ENCODE peak calls at places on chromosome 14, in nine cellular contexts. One of them, this sample, is unnamed.

GRCh38 chr14:92986254-92987147 is 63.6 kb downstream of the CHGA start:
- DNase-seq in OCI-LY7: no peak
- DNase-seq in AG09309: no peak
- DNase-seq in astrocyte of the cerebellum: peak; percentile 29
- DNase-seq in PC-3: peak; percentile 86
- DNase-seq in brain microvascular endothelial cell: peak; percentile 38
- DNase-seq in prostate gland: peak; percentile 39
- DNase-seq in astrocyte of the spinal cord: peak; percentile 28
- DNase-seq in tibial artery: peak; percentile 64
- DNase-seq in this sample: no peak

GRCh38 chr14:54490448-54490805 is 1.6 kb upstream of the GMFB start:
- DNase-seq in prostate gland: no peak
- DNase-seq in astrocyte of the cerebellum: no peak
- DNase-seq in astrocyte of the spinal cord: no peak
- DNase-seq in AG09309: no peak
- DNase-seq in brain microvascular endothelial cell: no peak
- DNase-seq in PC-3: peak; percentile 63
- DNase-seq in OCI-LY7: no peak
- DNase-seq in tibial artery: no peak
- DNase-seq in this sample: no peak

GRCh38 chr14:55327179-55327578 is 56.0 kb downstream of the FBXO34 start:
- DNase-seq in brain microvascular endothelial cell: no peak
- DNase-seq in AG09309: no peak
- DNase-seq in astrocyte of the spinal cord: no peak
- DNase-seq in OCI-LY7: peak; percentile 52
- DNase-seq in astrocyte of the cerebellum: no peak
- DNase-seq in PC-3: no peak
- DNase-seq in prostate gland: no peak
- DNase-seq in tibial artery: no peak
- DNase-seq in this sample: no peak

GRCh38 chr14:56004807-56005579 is 113.2 kb upstream of the PELI2 start:
- DNase-seq in tibial artery: peak; percentile 26
- DNase-seq in OCI-LY7: peak; percentile 2
- DNase-seq in prostate gland: no peak
- DNase-seq in astrocyte of the spinal cord: peak; percentile 85
- DNase-seq in PC-3: no peak
- DNase-seq in AG09309: peak; percentile 67
- DNase-seq in astrocyte of the cerebellum: peak; percentile 77
- DNase-seq in brain microvascular endothelial cell: peak; percentile 89
- DNase-seq in this sample: peak; percentile 25

GRCh38 chr14:60665178-60665555 is 15.9 kb upstream of the SIX1 start:
- DNase-seq in OCI-LY7: no peak
- DNase-seq in PC-3: peak; percentile 65
- DNase-seq in brain microvascular endothelial cell: no peak
- DNase-seq in astrocyte of the cerebellum: no peak
- DNase-seq in tibial artery: no peak
- DNase-seq in prostate gland: peak; percentile 19
- DNase-seq in astrocyte of the spinal cord: no peak
- DNase-seq in AG09309: no peak
- DNase-seq in this sample: no peak

GRCh38 chr14:49218436-49219092 is 367.6 kb downstream of the RPS29 start:
- DNase-seq in AG09309: no peak
- DNase-seq in tibial artery: no peak
- DNase-seq in brain microvascular endothelial cell: peak; percentile 41
- DNase-seq in astrocyte of the spinal cord: peak; percentile 48
- DNase-seq in OCI-LY7: no peak
- DNase-seq in prostate gland: no peak
- DNase-seq in PC-3: peak; percentile 16
- DNase-seq in astrocyte of the cerebellum: peak; percentile 76
- DNase-seq in this sample: peak; percentile 17

GRCh38 chr14:43503508-43503907 is 1003.6 kb downstream of the FSCB start:
- DNase-seq in OCI-LY7: no peak
- DNase-seq in prostate gland: no peak
- DNase-seq in tibial artery: no peak
- DNase-seq in astrocyte of the cerebellum: no peak
- DNase-seq in AG09309: no peak
- DNase-seq in PC-3: peak; percentile 45
- DNase-seq in astrocyte of the spinal cord: no peak
- DNase-seq in brain microvascular endothelial cell: no peak
- DNase-seq in this sample: no peak

GRCh38 chr14:23562822-23563472 is 4.6 kb downstream of the AP1G2 start:
- DNase-seq in AG09309: no peak
- DNase-seq in OCI-LY7: peak; percentile 68
- DNase-seq in astrocyte of the cerebellum: no peak
- DNase-seq in tibial artery: no peak
- DNase-seq in brain microvascular endothelial cell: peak; percentile 38
- DNase-seq in prostate gland: no peak
- DNase-seq in astrocyte of the spinal cord: peak; percentile 32
- DNase-seq in PC-3: peak; percentile 65
- DNase-seq in this sample: no peak

GRCh38 chr14:32702571-32702970 is 236.1 kb upstream of the NPAS3 start:
- DNase-seq in astrocyte of the cerebellum: no peak
- DNase-seq in astrocyte of the spinal cord: peak; percentile 51
- DNase-seq in prostate gland: peak; percentile 11
- DNase-seq in AG09309: no peak
- DNase-seq in tibial artery: peak; percentile 68
- DNase-seq in OCI-LY7: peak; percentile 14
- DNase-seq in brain microvascular endothelial cell: peak; percentile 45
- DNase-seq in PC-3: no peak
- DNase-seq in this sample: no peak

GRCh38 chr14:101233391-101233790 is 327.9 kb upstream of the DIO3 start:
- DNase-seq in astrocyte of the spinal cord: no peak
- DNase-seq in prostate gland: no peak
- DNase-seq in OCI-LY7: no peak
- DNase-seq in astrocyte of the cerebellum: no peak
- DNase-seq in AG09309: no peak
- DNase-seq in tibial artery: no peak
- DNase-seq in PC-3: no peak
- DNase-seq in brain microvascular endothelial cell: no peak
- DNase-seq in this sample: no peak

GRCh38 chr14:66507181-66507721 is 696 bp upstream of the GPHN start:
- DNase-seq in prostate gland: no peak
- DNase-seq in tibial artery: no peak
- DNase-seq in OCI-LY7: no peak
- DNase-seq in brain microvascular endothelial cell: peak; percentile 0
- DNase-seq in astrocyte of the spinal cord: no peak
- DNase-seq in AG09309: no peak
- DNase-seq in PC-3: peak; percentile 55
- DNase-seq in astrocyte of the cerebellum: no peak
- DNase-seq in this sample: no peak

GRCh38 chr14:94309721-94310120 is 13.4 kb downstream of the SERPINA6 start:
- DNase-seq in astrocyte of the cerebellum: no peak
- DNase-seq in astrocyte of the spinal cord: no peak
- DNase-seq in tibial artery: no peak
- DNase-seq in AG09309: no peak
- DNase-seq in prostate gland: no peak
- DNase-seq in OCI-LY7: no peak
- DNase-seq in brain microvascular endothelial cell: no peak
- DNase-seq in PC-3: no peak
- DNase-seq in this sample: no peak

GRCh38 chr14:94305620-94306019 is 12.6 kb upstream of the SERPINA10 start:
- DNase-seq in PC-3: no peak
- DNase-seq in prostate gland: no peak
- DNase-seq in brain microvascular endothelial cell: no peak
- DNase-seq in AG09309: no peak
- DNase-seq in astrocyte of the spinal cord: no peak
- DNase-seq in astrocyte of the cerebellum: no peak
- DNase-seq in tibial artery: no peak
- DNase-seq in OCI-LY7: no peak
- DNase-seq in this sample: no peak

GRCh38 chr14:94310248-94310647 is 12.9 kb downstream of the SERPINA6 start:
- DNase-seq in astrocyte of the cerebellum: no peak
- DNase-seq in tibial artery: no peak
- DNase-seq in astrocyte of the spinal cord: no peak
- DNase-seq in prostate gland: no peak
- DNase-seq in PC-3: no peak
- DNase-seq in OCI-LY7: no peak
- DNase-seq in AG09309: no peak
- DNase-seq in brain microvascular endothelial cell: no peak
- DNase-seq in this sample: no peak

GRCh38 chr14:94306047-94306978 is 13.2 kb upstream of the SERPINA10 start:
- DNase-seq in astrocyte of the cerebellum: no peak
- DNase-seq in AG09309: no peak
- DNase-seq in astrocyte of the spinal cord: no peak
- DNase-seq in PC-3: no peak
- DNase-seq in OCI-LY7: no peak
- DNase-seq in brain microvascular endothelial cell: no peak
- DNase-seq in prostate gland: no peak
- DNase-seq in tibial artery: no peak
- DNase-seq in this sample: no peak

DNA sequence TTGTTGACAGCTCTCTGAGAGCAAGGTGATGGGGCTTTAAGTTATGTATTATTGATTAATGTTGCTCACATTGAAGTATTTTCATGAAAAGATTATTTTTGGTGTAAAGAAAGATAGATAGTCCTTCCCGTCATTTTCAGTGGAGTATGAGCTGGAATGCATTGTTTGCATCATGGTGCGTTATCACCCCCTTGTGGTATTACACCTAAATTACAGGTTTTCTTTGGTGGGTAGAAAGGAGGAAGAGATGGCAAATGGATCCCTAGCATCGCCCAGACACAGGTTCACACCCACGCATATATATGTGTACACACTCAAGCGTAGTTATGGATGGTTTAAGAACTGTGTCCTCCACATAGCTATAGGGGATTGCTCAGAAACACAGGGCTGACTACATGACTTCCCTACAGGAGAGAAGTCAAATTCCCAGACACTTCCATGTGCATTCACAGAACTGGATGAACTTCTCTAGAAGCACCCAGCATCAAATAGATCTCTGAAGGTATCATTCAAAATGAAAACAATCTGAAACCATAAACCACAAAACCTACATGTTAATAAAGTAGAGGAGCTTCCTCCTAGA is 14.4 kb upstream of the SERPINA10 start:
- DNase-seq in brain microvascular endothelial cell: no peak
- DNase-seq in astrocyte of the cerebellum: no peak
- DNase-seq in prostate gland: no peak
- DNase-seq in OCI-LY7: no peak
- DNase-seq in astrocyte of the spinal cord: no peak
- DNase-seq in PC-3: peak; percentile 31
- DNase-seq in AG09309: no peak
- DNase-seq in tibial artery: no peak
- DNase-seq in this sample: no peak
- TF ChIP-seq CTCF in brain microvascular endothelial cell: peak; percentile 46
- TF ChIP-seq CTCF in astrocyte of the cerebellum: peak; percentile 25
- TF ChIP-seq CTCF in prostate gland: peak; percentile 12
- TF ChIP-seq CTCF in OCI-LY7: peak; percentile 69
- TF ChIP-seq CTCF in astrocyte of the spinal cord: peak; percentile 20
- TF ChIP-seq CTCF in PC-3: peak; percentile 54
- TF ChIP-seq CTCF in AG09309: no peak
- TF ChIP-seq CTCF in tibial artery: no peak
- TF ChIP-seq CTCF in this sample: peak; percentile 56

GRCh38 chr14:31556191-31556590 is 5.0 kb upstream of the NUBPL start:
- DNase-seq in astrocyte of the spinal cord: no peak
- DNase-seq in AG09309: no peak
- DNase-seq in astrocyte of the cerebellum: no peak
- DNase-seq in tibial artery: no peak
- DNase-seq in brain microvascular endothelial cell: no peak
- DNase-seq in OCI-LY7: no peak
- DNase-seq in prostate gland: no peak
- DNase-seq in PC-3: no peak
- DNase-seq in this sample: no peak

GRCh38 chr14:31560759-31561154 is 447 bp upstream of the NUBPL start:
- DNase-seq in OCI-LY7: no peak
- DNase-seq in astrocyte of the cerebellum: no peak
- DNase-seq in tibial artery: no peak
- DNase-seq in AG09309: no peak
- DNase-seq in astrocyte of the spinal cord: peak; percentile 1
- DNase-seq in brain microvascular endothelial cell: no peak
- DNase-seq in prostate gland: no peak
- DNase-seq in PC-3: no peak
- DNase-seq in this sample: no peak

GRCh38 chr14:31564194-31564593 is 3.0 kb downstream of the NUBPL start:
- DNase-seq in astrocyte of the cerebellum: no peak
- DNase-seq in prostate gland: no peak
- DNase-seq in AG09309: no peak
- DNase-seq in tibial artery: no peak
- DNase-seq in PC-3: no peak
- DNase-seq in astrocyte of the spinal cord: no peak
- DNase-seq in brain microvascular endothelial cell: no peak
- DNase-seq in OCI-LY7: no peak
- DNase-seq in this sample: no peak

GRCh38 chr14:31559939-31560338 is 1.3 kb upstream of the NUBPL start:
- DNase-seq in astrocyte of the cerebellum: no peak
- DNase-seq in astrocyte of the spinal cord: no peak
- DNase-seq in prostate gland: no peak
- DNase-seq in PC-3: no peak
- DNase-seq in brain microvascular endothelial cell: no peak
- DNase-seq in AG09309: no peak
- DNase-seq in OCI-LY7: no peak
- DNase-seq in tibial artery: no peak
- DNase-seq in this sample: no peak

GRCh38 chr14:31561155-31561846 is at the start of gene NUBPL:
- DNase-seq in AG09309: peak; percentile 76
- DNase-seq in PC-3: peak; percentile 97
- DNase-seq in prostate gland: peak; percentile 90
- DNase-seq in tibial artery: peak; percentile 94
- DNase-seq in OCI-LY7: peak; percentile 95
- DNase-seq in brain microvascular endothelial cell: peak; percentile 96
- DNase-seq in astrocyte of the cerebellum: peak; percentile 88
- DNase-seq in astrocyte of the spinal cord: peak; percentile 95
- DNase-seq in this sample: peak; percentile 86
- H3K4me3 ChIP-seq in AG09309: peak within 1 kb of the TSS; percentile 93
- H3K4me3 ChIP-seq in PC-3: peak within 1 kb of the TSS; percentile 76
- H3K4me3 ChIP-seq in prostate gland: peak within 1 kb of the TSS; percentile 85
- H3K4me3 ChIP-seq in tibial artery: peak within 1 kb of the TSS; percentile 84
- H3K4me3 ChIP-seq in OCI-LY7: peak within 1 kb of the TSS; percentile 87
- H3K4me3 ChIP-seq in brain microvascular endothelial cell: peak within 1 kb of the TSS; percentile 93
- H3K4me3 ChIP-seq in astrocyte of the cerebellum: peak within 1 kb of the TSS; percentile 87
- H3K4me3 ChIP-seq in astrocyte of the spinal cord: peak within 1 kb of the TSS; percentile 88
- H3K4me3 ChIP-seq in this sample: peak within 1 kb of the TSS; percentile 97

DNA sequence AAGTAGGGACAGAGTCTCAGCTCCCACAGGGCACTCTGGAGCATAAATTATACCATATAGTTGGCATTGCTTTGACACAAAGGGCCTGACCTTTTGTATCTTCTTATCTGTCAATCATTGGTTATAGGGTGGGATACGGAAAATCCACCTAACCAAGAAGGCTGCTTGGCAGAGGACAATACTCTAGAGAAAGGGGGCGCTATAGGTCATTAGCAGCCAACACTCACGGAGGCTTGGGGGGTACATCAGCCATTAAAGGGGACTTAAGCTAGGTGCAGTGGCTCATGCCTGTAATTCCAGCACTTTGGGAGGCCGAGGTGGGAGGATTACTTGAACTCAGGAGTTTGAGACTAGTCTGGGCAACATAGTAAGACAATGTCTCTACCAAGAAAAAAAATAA is 22.9 kb downstream of the SPTSSA start:
- DNase-seq in astrocyte of the spinal cord: no peak
- DNase-seq in brain microvascular endothelial cell: no peak
- DNase-seq in tibial artery: no peak
- DNase-seq in AG09309: no peak
- DNase-seq in PC-3: no peak
- DNase-seq in OCI-LY7: no peak
- DNase-seq in astrocyte of the cerebellum: no peak
- DNase-seq in prostate gland: no peak
- DNase-seq in this sample: no peak
- TF ChIP-seq CTCF in astrocyte of the spinal cord: no peak
- TF ChIP-seq CTCF in brain microvascular endothelial cell: peak; percentile 4
- TF ChIP-seq CTCF in tibial artery: no peak
- TF ChIP-seq CTCF in AG09309: no peak
- TF ChIP-seq CTCF in PC-3: no peak
- TF ChIP-seq CTCF in OCI-LY7: peak; percentile 42
- TF ChIP-seq CTCF in astrocyte of the cerebellum: no peak
- TF ChIP-seq CTCF in prostate gland: no peak
- TF ChIP-seq CTCF in this sample: peak; percentile 9

GRCh38 chr14:51581017-51581881 is 70.5 kb upstream of the FRMD6 start:
- DNase-seq in astrocyte of the spinal cord: peak; percentile 84
- DNase-seq in brain microvascular endothelial cell: peak; percentile 81
- DNase-seq in tibial artery: no peak
- DNase-seq in PC-3: peak; percentile 92
- DNase-seq in astrocyte of the cerebellum: peak; percentile 16
- DNase-seq in OCI-LY7: no peak
- DNase-seq in prostate gland: no peak
- DNase-seq in AG09309: peak; percentile 92
- DNase-seq in this sample: no peak
- H3K4me3 ChIP-seq in astrocyte of the spinal cord: no peak overlapping the region
- H3K4me3 ChIP-seq in brain microvascular endothelial cell: no peak overlapping the region
- H3K4me3 ChIP-seq in tibial artery: no peak overlapping the region
- H3K4me3 ChIP-seq in PC-3: peak overlapping the region; percentile 1
- H3K4me3 ChIP-seq in astrocyte of the cerebellum: no peak overlapping the region
- H3K4me3 ChIP-seq in OCI-LY7: no peak overlapping the region
- H3K4me3 ChIP-seq in prostate gland: no peak overlapping the region
- H3K4me3 ChIP-seq in AG09309: no peak overlapping the region
- H3K4me3 ChIP-seq in this sample: no peak overlapping the region